ENCODE peak calls at places on chromosomes 11 and 22, in four cellular contexts. One of them, this sample, is unnamed.

GRCh38 chr11:95229199-95230053 is 1.6 kb downstream of the SESN3 start:
- DNase-seq in coronary artery: no peak
- DNase-seq in HT1080: peak
- DNase-seq in NCI-H1105 treated with DMSO at 0.1 percent for 48 hours: peak
- DNase-seq in this sample: no peak

GRCh38 chr11:117180020-117180419 is 1.5 kb downstream of the SIDT2 start:
- DNase-seq in coronary artery: no peak
- DNase-seq in HT1080: no peak
- DNase-seq in NCI-H1105 treated with DMSO at 0.1 percent for 48 hours: no peak
- DNase-seq in this sample: no peak

GRCh38 chr11:2202071-2202899 is 30.7 kb upstream of the TH start:
- DNase-seq in coronary artery: no peak
- DNase-seq in HT1080: no peak
- DNase-seq in NCI-H1105 treated with DMSO at 0.1 percent for 48 hours: no peak
- DNase-seq in this sample: no peak

GRCh38 chr11:19861171-19861570 is 148.5 kb downstream of the NAV2 start:
- DNase-seq in coronary artery: no peak
- DNase-seq in HT1080: no peak
- DNase-seq in NCI-H1105 treated with DMSO at 0.1 percent for 48 hours: no peak
- DNase-seq in this sample: no peak

GRCh38 chr11:84476581-84476980 is 1150.6 kb downstream of the DLG2 start:
- DNase-seq in coronary artery: no peak
- DNase-seq in HT1080: no peak
- DNase-seq in NCI-H1105 treated with DMSO at 0.1 percent for 48 hours: no peak
- DNase-seq in this sample: no peak

GRCh38 chr11:119895981-119896380 is 167.0 kb upstream of the NECTIN1 start:
- DNase-seq in coronary artery: no peak
- DNase-seq in HT1080: no peak
- DNase-seq in NCI-H1105 treated with DMSO at 0.1 percent for 48 hours: no peak
- DNase-seq in this sample: no peak

GRCh38 chr11:12806113-12806512 is 131.9 kb downstream of the TEAD1 start:
- DNase-seq in coronary artery: no peak
- DNase-seq in HT1080: no peak
- DNase-seq in NCI-H1105 treated with DMSO at 0.1 percent for 48 hours: no peak
- DNase-seq in this sample: no peak

GRCh38 chr11:104665631-104666030 is 232.6 kb downstream of the CASP12 start:
- DNase-seq in coronary artery: no peak
- DNase-seq in HT1080: no peak
- DNase-seq in NCI-H1105 treated with DMSO at 0.1 percent for 48 hours: no peak
- DNase-seq in this sample: no peak

GRCh38 chr11:36361901-36362391 is 65.9 kb downstream of the PRR5L start:
- DNase-seq in coronary artery: no peak
- DNase-seq in HT1080: peak
- DNase-seq in NCI-H1105 treated with DMSO at 0.1 percent for 48 hours: no peak
- DNase-seq in this sample: peak

GRCh38 chr11:113410414-113411135 is 23.0 kb downstream of the ANKK1 start:
- DNase-seq in coronary artery: no peak
- DNase-seq in HT1080: no peak
- DNase-seq in NCI-H1105 treated with DMSO at 0.1 percent for 48 hours: no peak
- DNase-seq in this sample: no peak

GRCh38 chr22:43255299-43255698 is 68.4 kb upstream of the TTLL12 start:
- DNase-seq in coronary artery: no peak
- DNase-seq in HT1080: no peak
- DNase-seq in NCI-H1105 treated with DMSO at 0.1 percent for 48 hours: no peak
- DNase-seq in this sample: no peak

GRCh38 chr11:72085836-72086475 is 5.3 kb downstream of the LRRC51 start:
- DNase-seq in coronary artery: no peak
- DNase-seq in HT1080: no peak
- DNase-seq in NCI-H1105 treated with DMSO at 0.1 percent for 48 hours: no peak
- DNase-seq in this sample: no peak

GRCh38 chr11:114211444-114212122 is 84.6 kb upstream of the NNMT start:
- DNase-seq in coronary artery: no peak
- DNase-seq in HT1080: no peak
- DNase-seq in NCI-H1105 treated with DMSO at 0.1 percent for 48 hours: no peak
- DNase-seq in this sample: no peak

GRCh38 chr22:46072030-46072881 is 78.1 kb upstream of the PPARA start:
- DNase-seq in coronary artery: peak
- DNase-seq in HT1080: peak
- DNase-seq in NCI-H1105 treated with DMSO at 0.1 percent for 48 hours: no peak
- DNase-seq in this sample: peak

GRCh38 chr11:117514256-117514655 is 186.6 kb downstream of the CEP164 start:
- DNase-seq in coronary artery: no peak
- DNase-seq in HT1080: no peak
- DNase-seq in NCI-H1105 treated with DMSO at 0.1 percent for 48 hours: no peak
- DNase-seq in this sample: no peak

GRCh38 chr22:43627485-43628252 is 184.4 kb downstream of the EFCAB6 start:
- DNase-seq in coronary artery: no peak
- DNase-seq in HT1080: no peak
- DNase-seq in NCI-H1105 treated with DMSO at 0.1 percent for 48 hours: no peak
- DNase-seq in this sample: no peak

GRCh38 chr11:134008593-134008992 is 51.8 kb upstream of the IGSF9B start:
- DNase-seq in coronary artery: no peak
- DNase-seq in HT1080: no peak
- DNase-seq in NCI-H1105 treated with DMSO at 0.1 percent for 48 hours: no peak
- DNase-seq in this sample: no peak

GRCh38 chr11:2834893-2835767 is 50.4 kb downstream of the CDKN1C start:
- DNase-seq in coronary artery: no peak
- DNase-seq in HT1080: peak
- DNase-seq in NCI-H1105 treated with DMSO at 0.1 percent for 48 hours: no peak
- DNase-seq in this sample: peak

GRCh38 chr22:29272624-29273023 is 4.6 kb downstream of the EWSR1 start:
- DNase-seq in coronary artery: no peak
- DNase-seq in HT1080: no peak
- DNase-seq in NCI-H1105 treated with DMSO at 0.1 percent for 48 hours: no peak
- DNase-seq in this sample: no peak

GRCh38 chr22:37165940-37166674 is 16.4 kb upstream of the IL2RB start:
- DNase-seq in coronary artery: no peak
- DNase-seq in HT1080: no peak
- DNase-seq in NCI-H1105 treated with DMSO at 0.1 percent for 48 hours: no peak
- DNase-seq in this sample: no peak

GRCh38 chr11:61810671-61811175 is 6.1 kb downstream of the FADS1 start:
- DNase-seq in coronary artery: no peak
- DNase-seq in HT1080: no peak
- DNase-seq in NCI-H1105 treated with DMSO at 0.1 percent for 48 hours: no peak
- DNase-seq in this sample: no peak

GRCh38 chr11:128626913-128627665 is 39.7 kb upstream of the ETS1 start:
- DNase-seq in coronary artery: no peak
- DNase-seq in HT1080: no peak
- DNase-seq in NCI-H1105 treated with DMSO at 0.1 percent for 48 hours: no peak
- DNase-seq in this sample: no peak

GRCh38 chr11:69294621-69295078 is 695 bp downstream of the MYEOV start:
- DNase-seq in coronary artery: no peak
- DNase-seq in HT1080: no peak
- DNase-seq in NCI-H1105 treated with DMSO at 0.1 percent for 48 hours: no peak
- DNase-seq in this sample: no peak

GRCh38 chr11:69295995-69296889 is 2.3 kb downstream of the MYEOV start:
- DNase-seq in coronary artery: no peak
- DNase-seq in HT1080: peak
- DNase-seq in NCI-H1105 treated with DMSO at 0.1 percent for 48 hours: no peak
- DNase-seq in this sample: peak

GRCh38 chr11:1064167-1064566 is 10.5 kb upstream of the MUC2 start:
- DNase-seq in coronary artery: no peak
- DNase-seq in HT1080: no peak
- DNase-seq in NCI-H1105 treated with DMSO at 0.1 percent for 48 hours: no peak
- DNase-seq in this sample: no peak

GRCh38 chr22:39518996-39519680 is 1.2 kb upstream of the ATF4 start:
- DNase-seq in coronary artery: peak
- DNase-seq in HT1080: no peak
- DNase-seq in NCI-H1105 treated with DMSO at 0.1 percent for 48 hours: peak
- DNase-seq in this sample: no peak

GRCh38 chr22:19168088-19168890 is 10.2 kb downstream of the SLC25A1 start:
- DNase-seq in coronary artery: peak
- DNase-seq in HT1080: no peak
- DNase-seq in NCI-H1105 treated with DMSO at 0.1 percent for 48 hours: no peak
- DNase-seq in this sample: no peak

GRCh38 chr11:17673951-17674350 is 45.4 kb upstream of the MYOD1 start:
- DNase-seq in coronary artery: no peak
- DNase-seq in HT1080: peak
- DNase-seq in NCI-H1105 treated with DMSO at 0.1 percent for 48 hours: no peak
- DNase-seq in this sample: peak

GRCh38 chr22:28268176-28268575 is 349.1 kb upstream of the PITPNB start:
- DNase-seq in coronary artery: no peak
- DNase-seq in HT1080: no peak
- DNase-seq in NCI-H1105 treated with DMSO at 0.1 percent for 48 hours: no peak
- DNase-seq in this sample: no peak

GRCh38 chr11:110711776-110712642 is at the start of gene ARHGAP20:
- DNase-seq in coronary artery: peak
- DNase-seq in HT1080: peak
- DNase-seq in NCI-H1105 treated with DMSO at 0.1 percent for 48 hours: peak
- DNase-seq in this sample: peak

GRCh38 chr11:77580712-77581337 is 8.9 kb upstream of the AQP11 start:
- DNase-seq in coronary artery: no peak
- DNase-seq in HT1080: no peak
- DNase-seq in NCI-H1105 treated with DMSO at 0.1 percent for 48 hours: no peak
- DNase-seq in this sample: peak

This sample was measured in ELR.